ENCODE peak calls at places on chromosomes 2 and 18, in six cellular contexts. U is NCI-H2029 treated with DMSO at 0.1 percent for 48 hours; W is CD8-positive, alpha-beta memory T cell; L is RWPE1; H is CD8-positive, alpha-beta T cell; M is activated T-helper 9 cell treated with anti-CD3 and anti-CD28 coated beads, Interleukin-2, amount 50 U/mL, for 16 hours. V is an unnamed sample.

GRCh38 chr2:43169091-43169936 is 57.1 kb downstream of the ZFP36L2 start:
- DNase-seq in U (no peak), W (peak; percentile 70), L (peak; percentile 68), H (peak; percentile 74), M (no peak), V (peak; percentile 82)

GRCh38 chr2:134087371-134087921 is 166.4 kb upstream of the MGAT5 start:
- DNase-seq in U (no peak), W (no peak), L (no peak), H (no peak), M (no peak), V (no peak)

GRCh38 chr2:235142588-235142987 is 190.8 kb downstream of the SH3BP4 start:
- DNase-seq in U (no peak), W (no peak), L (no peak), H (no peak), M (no peak), V (no peak)

GRCh38 chr2:111239107-111239506 is 118.4 kb downstream of the BCL2L11 start:
- DNase-seq in U (no peak), W (no peak), L (no peak), H (no peak), M (no peak), V (no peak)

GRCh38 chr2:8676915-8677645 is 4.8 kb upstream of the ID2 start:
- DNase-seq in U (no peak), W (no peak), L (no peak), H (peak; percentile 47), M (no peak), V (no peak)

GRCh38 chr2:197993363-197993762 is 189.0 kb downstream of the PLCL1 start:
- DNase-seq in U (no peak), W (no peak), L (no peak), H (no peak), M (no peak), V (no peak)

GRCh38 chr2:148519013-148519412 is 125.5 kb upstream of the EPC2 start:
- DNase-seq in U (no peak), W (no peak), L (no peak), H (no peak), M (no peak), V (no peak)

GRCh38 chr2:46163804-46164569 is 133.2 kb upstream of the EPAS1 start:
- DNase-seq in U (no peak), W (no peak), L (peak; percentile 81), H (no peak), M (no peak), V (no peak)

GRCh38 chr2:205188516-205189138 is 493.7 kb upstream of the NRP2 start:
- DNase-seq in U (no peak), W (no peak), L (no peak), H (no peak), M (no peak), V (no peak)

GRCh38 chr2:181203916-181204315 is 223.5 kb downstream of the UBE2E3 start:
- DNase-seq in U (no peak), W (no peak), L (no peak), H (no peak), M (no peak), V (no peak)

GRCh38 chr2:147294825-147295392 is 549.9 kb upstream of the ACVR2A start:
- DNase-seq in U (no peak), W (no peak), L (peak; percentile 57), H (no peak), M (no peak), V (no peak)

GRCh38 chr18:75477913-75478312 is 50.4 kb upstream of the SMIM21 start:
- DNase-seq in U (no peak), W (no peak), L (no peak), H (no peak), M (no peak), V (peak; percentile 69)

GRCh38 chr2:47219970-47220369 is 64.9 kb upstream of the STPG4 start:
- DNase-seq in U (no peak), W (no peak), L (no peak), H (no peak), M (no peak), V (no peak)

GRCh38 chr18:35331367-35332087 is 12.7 kb downstream of the ZNF24 start:
- DNase-seq in U (no peak), W (no peak), L (no peak), H (no peak), M (no peak), V (no peak)

GRCh38 chr2:122692400-122693083 is 937.1 kb downstream of the TSN start:
- DNase-seq in U (peak; percentile 5), W (no peak), L (no peak), H (no peak), M (no peak), V (no peak)

GRCh38 chr2:117980381-117980780 is 33.5 kb downstream of the CCDC93 start:
- DNase-seq in U (no peak), W (no peak), L (peak; percentile 34), H (no peak), M (no peak), V (no peak)